ENCODE peak calls at places on chromosomes 11 and 22, in seven cellular contexts. V is choroid plexus epithelial cell; U is stimulated activated CD8-positive, alpha-beta memory T cell treated with anti-CD3 and anti-CD28 coated beads, Interleukin-2, amount 100 ng/mL, for 48 hours; G is hepatocyte; E is T-cell; N is RPMI7951; W is fibroblast of pulmonary artery. O is an unnamed sample.

GRCh38 chr11:106077609-106078517 is at the start of gene AASDHPPT:
- DNase-seq in V (peak; percentile 50), G (peak; percentile 63), E (no peak), W (peak; percentile 36), U (peak; percentile 16), N (peak; percentile 38), O (no peak)

GRCh38 chr11:20110908-20111669 is 49.2 kb downstream of the DBX1 start:
- DNase-seq in W (peak; percentile 60), G (peak; percentile 81), U (peak; percentile 10), V (peak; percentile 74), N (peak; percentile 96), E (peak; percentile 15), O (peak; percentile 72)

GRCh38 chr11:88631497-88631896 is 294.0 kb upstream of the CTSC start:
- DNase-seq in W (no peak), V (peak; percentile 5), U (no peak), G (peak; percentile 12), E (no peak), N (no peak), O (peak; percentile 26)

GRCh38 chr11:58958500-58958899 is 19.2 kb downstream of the GLYATL1 start:
- DNase-seq in G (peak; percentile 43), W (no peak), N (peak; percentile 37), V (peak; percentile 6), U (peak; percentile 11), E (peak; percentile 22), O (no peak)

GRCh38 chr22:25148149-25148691 is 51.4 kb upstream of the CRYBB3 start:
- DNase-seq in U (no peak), V (no peak), W (no peak), E (no peak), N (no peak), G (peak; percentile 30), O (no peak)

GRCh38 chr11:34443136-34443535 is 4.4 kb downstream of the CAT start:
- DNase-seq in V (no peak), N (no peak), E (no peak), G (no peak), U (no peak), W (no peak), O (no peak)

GRCh38 chr11:120471131-120471530 is 40.4 kb upstream of the GRIK4 start:
- DNase-seq in U (no peak), V (peak; percentile 91), G (no peak), N (peak; percentile 12), W (peak; percentile 61), E (no peak), O (no peak)

GRCh38 chr11:19368726-19369364 is 128.1 kb upstream of the E2F8 start:
- DNase-seq in V (peak; percentile 62), W (peak; percentile 77), U (no peak), G (no peak), E (no peak), N (peak; percentile 39), O (no peak)

GRCh38 chr11:101487775-101488174 is 96.0 kb downstream of the TRPC6 start:
- DNase-seq in E (no peak), U (no peak), V (no peak), G (no peak), N (no peak), W (peak; percentile 29), O (no peak)

GRCh38 chr22:17199131-17199731 is 20.0 kb downstream of the ADA2 start:
- DNase-seq in G (peak; percentile 85), E (no peak), V (peak; percentile 42), W (peak; percentile 64), U (no peak), N (peak; percentile 80), O (no peak)

GRCh38 chr22:30016596-30016995 is 63.7 kb upstream of the HORMAD2 start:
- DNase-seq in G (no peak), U (no peak), V (no peak), W (no peak), E (no peak), N (no peak), O (no peak)

GRCh38 chr11:70593446-70593983 is 195.2 kb downstream of the CTTN start:
- DNase-seq in W (no peak), E (no peak), G (no peak), U (no peak), V (no peak), N (no peak), O (no peak)

GRCh38 chr11:68532719-68533369 is 72.3 kb downstream of the PPP6R3 start:
- DNase-seq in W (no peak), E (no peak), V (no peak), N (no peak), U (no peak), G (peak; percentile 54), O (no peak)

GRCh38 chr11:67371549-67372231 is 1.7 kb downstream of the CLCF1 start:
- DNase-seq in V (peak; percentile 62), W (peak; percentile 61), U (no peak), N (peak; percentile 51), G (peak; percentile 77), E (no peak), O (peak; percentile 36)

GRCh38 chr22:43867839-43868652 is 5.7 kb upstream of the SULT4A1 start:
- DNase-seq in E (no peak), N (peak; percentile 55), W (peak; percentile 70), V (peak; percentile 68), G (peak; percentile 91), U (no peak), O (no peak)

GRCh38 chr11:43833657-43834073 is 47.0 kb upstream of the ALKBH3 start:
- DNase-seq in E (no peak), V (peak; percentile 95), W (peak; percentile 82), G (peak; percentile 64), U (no peak), N (no peak), O (peak; percentile 47)

GRCh38 chr11:65927904-65928397 is 8.7 kb downstream of the DRAP1 start:
- DNase-seq in N (peak; percentile 37), W (no peak), V (peak; percentile 35), U (peak; percentile 59), E (peak; percentile 79), G (no peak), O (no peak)

GRCh38 chr22:39123811-39124668 is 27.0 kb downstream of the APOBEC3H start:
- DNase-seq in N (no peak), U (no peak), W (no peak), V (no peak), E (no peak), G (peak; percentile 5), O (no peak)

GRCh38 chr22:32142600-32142999 is 16.5 kb downstream of the C22orf42 start:
- DNase-seq in U (no peak), E (no peak), V (no peak), W (no peak), N (no peak), G (no peak), O (no peak)

GRCh38 chr11:10629431-10630002 is 61.1 kb upstream of the LYVE1 start:
- DNase-seq in G (no peak), N (no peak), U (no peak), W (no peak), V (no peak), E (no peak), O (no peak)

GRCh38 chr11:2520736-2521035 is 75.9 kb downstream of the KCNQ1 start:
- DNase-seq in W (no peak), E (no peak), V (no peak), N (no peak), G (no peak), U (no peak), O (no peak)

GRCh38 chr22:41286639-41287091 is 678 bp upstream of the RANGAP1 start:
- DNase-seq in E (peak; percentile 24), G (peak; percentile 35), N (peak; percentile 27), U (no peak), V (no peak), W (peak; percentile 45), O (no peak)

GRCh38 chr22:25039754-25040153 is 87.2 kb downstream of the KIAA1671 start:
- DNase-seq in V (no peak), G (no peak), N (no peak), U (no peak), E (no peak), W (no peak), O (no peak)

GRCh38 chr22:35538801-35539321 is 1.8 kb upstream of the RASD2 start:
- DNase-seq in V (peak; percentile 27), N (no peak), W (no peak), G (no peak), E (peak; percentile 13), U (no peak), O (no peak)

GRCh38 chr11:72573380-72573949 is 100.8 kb downstream of the PDE2A start:
- DNase-seq in V (peak; percentile 58), W (peak; percentile 59), U (no peak), N (peak; percentile 31), E (peak; percentile 13), G (peak; percentile 68), O (no peak)

GRCh38 chr22:44625421-44625760 is 76.6 kb upstream of the PRR5 start:
- DNase-seq in U (no peak), N (no peak), G (no peak), W (no peak), E (no peak), V (no peak), O (no peak)

GRCh38 chr11:71131861-71132260 is 120.5 kb downstream of the SHANK2 start:
- DNase-seq in W (no peak), V (no peak), G (no peak), U (no peak), N (no peak), E (no peak), O (no peak)

GRCh38 chr22:46165975-46166374 is 15.6 kb downstream of the PPARA start:
- DNase-seq in G (no peak), N (no peak), E (no peak), U (no peak), W (no peak), V (no peak), O (no peak)